ENCODE peak calls at places on chromosomes 2 and 18, in seven cellular contexts. M, V, X, B, N, D and L are unnamed samples.

GRCh38 chr2:148524519-148524919 is 120.0 kb upstream of the EPC2 start:
- DNase-seq in X (no peak), V (no peak), B (no peak), M (no peak), D (no peak), N (no peak), L (no peak)

GRCh38 chr18:400466-400865 is 100.0 kb downstream of the COLEC12 start:
- DNase-seq in B (no peak), M (no peak), D (no peak), N (no peak), X (no peak), V (no peak), L (no peak)

GRCh38 chr18:46718501-46719341 is 38.1 kb downstream of the ST8SIA5 start:
- DNase-seq in X (no peak), D (peak; percentile 58), B (no peak), M (no peak), N (no peak), V (no peak), L (no peak)

GRCh38 chr18:62759704-62760402 is 44.5 kb downstream of the PHLPP1 start:
- DNase-seq in D (no peak), V (no peak), N (no peak), M (no peak), X (no peak), B (no peak), L (peak; percentile 61)

GRCh38 chr2:232420463-232421188 is 14.0 kb downstream of the ALPG start:
- DNase-seq in X (no peak), V (peak; percentile 61), D (no peak), N (no peak), M (peak; percentile 55), B (no peak), L (peak; percentile 77)

GRCh38 chr2:74849228-74849892 is 15.4 kb downstream of the HK2 start:
- DNase-seq in N (no peak), V (peak; percentile 75), M (peak; percentile 36), X (no peak), B (no peak), D (no peak), L (peak; percentile 77)

GRCh38 chr2:3864943-3865664 is 161.7 kb downstream of the DCDC2C start:
- DNase-seq in N (no peak), X (no peak), D (no peak), M (no peak), B (no peak), V (no peak), L (no peak)

GRCh38 chr2:54675738-54676137 is 47.7 kb upstream of the EML6 start:
- DNase-seq in B (no peak), M (no peak), V (peak; percentile 76), N (no peak), D (no peak), X (no peak), L (no peak)

GRCh38 chr2:172280820-172281454 is 146.4 kb upstream of the ITGA6 start:
- DNase-seq in X (no peak), V (no peak), D (no peak), N (no peak), M (no peak), B (no peak), L (no peak)

GRCh38 chr2:109335586-109336266 is 206.7 kb downstream of the SH3RF3 start:
- DNase-seq in V (no peak), B (no peak), N (no peak), X (no peak), M (no peak), D (no peak), L (no peak)

GRCh38 chr2:170088776-170089175 is 89.2 kb upstream of the MYO3B start:
- DNase-seq in X (no peak), V (no peak), B (no peak), D (no peak), M (no peak), N (no peak), L (no peak)

GRCh38 chr2:191411472-191411871 is 166.3 kb downstream of the MYO1B start:
- DNase-seq in M (no peak), V (no peak), B (no peak), N (no peak), D (no peak), X (no peak), L (no peak)
- TF ChIP-seq POLR2AphosphoS5 in M (no peak), V (peak; percentile 53), B (no peak), N (no peak), D (no peak), X (no peak), L (no peak)

GRCh38 chr2:216503697-216504375 is 5.2 kb downstream of the RPL37A start:
- DNase-seq in V (no peak), M (no peak), D (no peak), N (no peak), X (no peak), B (no peak), L (no peak)

GRCh38 chr2:216504376-216504762 is 5.7 kb downstream of the RPL37A start:
- DNase-seq in X (no peak), V (no peak), N (no peak), M (no peak), B (no peak), D (no peak), L (no peak)

GRCh38 chr2:216502776-216503629 is 4.4 kb downstream of the RPL37A start:
- DNase-seq in B (no peak), D (no peak), V (no peak), N (no peak), X (no peak), M (no peak), L (no peak)

GRCh38 chr2:216507220-216508143 is 8.8 kb downstream of the RPL37A start:
- DNase-seq in N (no peak), D (no peak), M (no peak), V (no peak), B (no peak), X (no peak), L (no peak)

GRCh38 chr2:216505133-216506106 is 6.8 kb downstream of the RPL37A start:
- DNase-seq in V (no peak), B (no peak), N (no peak), D (no peak), M (no peak), X (no peak), L (no peak)
- TF ChIP-seq POLR2AphosphoS5 in V (no peak), B (peak; percentile 55), N (peak; percentile 89), D (peak; percentile 59), M (peak; percentile 90), X (no peak), L (peak; percentile 53)

DNA sequence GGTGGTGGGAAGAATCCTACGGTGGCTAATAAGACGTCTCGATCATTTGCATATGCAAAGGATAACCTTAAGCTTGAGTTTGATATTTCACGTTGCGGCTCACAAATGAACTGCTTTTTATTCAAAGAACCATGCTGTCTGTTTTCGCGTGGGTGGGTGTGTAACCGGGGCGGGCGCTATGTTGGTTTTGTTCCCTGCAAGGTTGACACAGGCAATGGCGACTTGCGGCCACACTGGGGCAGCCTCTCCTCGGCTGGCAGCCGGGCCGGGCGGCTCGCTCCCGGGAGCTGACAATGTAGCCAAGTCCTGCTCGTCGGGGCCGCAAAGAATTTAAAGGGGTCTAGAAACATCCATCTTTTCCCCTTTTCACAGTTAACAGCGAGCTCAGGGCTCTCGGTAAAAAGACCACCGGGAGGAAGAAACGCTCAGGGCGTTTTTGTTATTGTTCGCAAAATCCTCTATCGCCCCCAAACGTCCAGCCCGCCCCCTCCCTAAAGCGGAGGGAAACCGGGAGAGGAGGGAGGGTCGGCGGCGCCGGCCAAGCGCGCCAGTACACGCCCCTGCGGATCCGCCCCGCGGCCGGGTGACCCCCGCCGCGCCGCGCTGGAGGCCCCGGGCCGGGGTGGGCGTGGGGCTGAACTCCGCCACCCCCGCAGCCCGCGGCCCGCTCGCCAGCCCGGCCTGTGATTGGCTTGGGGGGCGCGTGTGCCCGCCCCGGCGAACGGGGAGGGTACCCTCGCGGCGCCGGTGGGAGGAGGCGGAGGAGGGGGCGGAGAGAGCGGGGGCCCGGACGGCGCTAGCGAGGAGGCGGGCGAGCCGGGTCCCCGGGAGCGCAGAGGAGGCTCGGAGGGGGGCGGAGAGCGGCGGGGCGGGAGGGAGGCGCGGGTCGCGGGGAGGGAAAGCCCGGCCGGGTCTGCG is at the start of gene NEDD4L:
- DNase-seq in V (peak; percentile 89), N (peak; percentile 64), M (peak; percentile 64), D (peak; percentile 62), B (peak; percentile 68), X (peak; percentile 92), L (peak; percentile 89)
- TF ChIP-seq POLR2AphosphoS5 in V (no peak), N (no peak), M (no peak), D (no peak), B (peak; percentile 44), X (no peak), L (peak; percentile 36)

GRCh38 chr2:176110975-176111663 is 4.0 kb downstream of the HOXD11 start:
- DNase-seq in X (no peak), M (no peak), D (no peak), B (no peak), N (no peak), V (no peak), L (peak; percentile 94)
- TF ChIP-seq POLR2AphosphoS5 in X (no peak), M (no peak), D (no peak), B (no peak), N (no peak), V (no peak), L (no peak)

GRCh38 chr18:35267809-35268208 is 22.2 kb downstream of the ZSCAN30 start:
- DNase-seq in M (no peak), V (no peak), D (no peak), X (peak; percentile 67), B (no peak), N (no peak), L (peak; percentile 49)

GRCh38 chr18:35271656-35272055 is 18.4 kb downstream of the ZSCAN30 start:
- DNase-seq in N (no peak), D (no peak), M (no peak), X (no peak), B (no peak), V (no peak), L (no peak)

GRCh38 chr18:35268811-35269210 is 21.2 kb downstream of the ZSCAN30 start:
- DNase-seq in N (no peak), X (no peak), M (no peak), B (no peak), D (no peak), V (no peak), L (no peak)

GRCh38 chr18:35264409-35264808 is 23.6 kb downstream of the ZNF397 start:
- DNase-seq in X (no peak), D (no peak), N (no peak), B (no peak), V (no peak), M (no peak), L (no peak)

DNA sequence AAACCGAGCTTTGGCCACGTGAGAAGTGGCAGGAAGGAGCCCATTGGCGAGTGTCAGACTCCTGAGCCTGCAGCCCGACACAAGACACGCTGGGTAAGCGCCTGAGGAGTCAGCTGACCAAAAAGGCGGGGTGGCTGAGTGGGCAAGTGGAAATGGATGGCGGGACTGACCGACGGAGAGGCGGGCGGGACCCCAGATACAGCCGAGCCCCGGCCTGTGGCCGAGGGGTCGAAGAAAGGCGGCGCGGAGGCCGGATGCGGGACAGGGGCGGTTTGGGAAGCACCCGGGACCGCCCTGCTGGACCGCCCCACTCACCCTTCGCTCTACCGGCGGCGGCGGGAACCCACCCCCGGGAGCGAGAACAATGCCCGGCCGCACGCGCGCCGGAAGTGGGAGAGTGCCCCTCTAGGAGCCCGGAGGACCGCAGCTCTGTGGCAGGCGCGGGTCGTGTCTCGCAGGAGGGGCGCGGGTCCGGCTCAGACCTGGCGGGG is 22.8 kb downstream of the ZSCAN30 start:
- DNase-seq in D (no peak), X (peak; percentile 93), N (no peak), V (peak; percentile 80), B (no peak), M (peak; percentile 33), L (peak; percentile 89)
- TF ChIP-seq POLR2AphosphoS5 in D (no peak), X (peak; percentile 16), N (no peak), V (peak; percentile 35), B (no peak), M (no peak), L (peak; percentile 55)